ENCODE peak calls at places on chromosomes 3 and 15, in ten cellular contexts. Z, S, B, D, Y, E, M, P, L and Q are unnamed samples. For H3K9me3, the result is how much of the 10 kb centered on the place peaks cover.

GRCh38 chr15:99954361-99955180 is 221.3 kb upstream of the LYSMD4 start:
- DNase-seq in P (no peak), D (peak), Z (no peak), S (no peak), L (peak), E (no peak), M (no peak), Y (no peak), B (no peak), Q (no peak)

GRCh38 chr3:124770341-124771082 is 40.3 kb downstream of the UMPS start:
- DNase-seq in E (peak), Z (no peak), D (no peak), P (peak), B (no peak), M (no peak), L (no peak), Y (peak), S (no peak), Q (no peak)

GRCh38 chr3:152076148-152076547 is 192.6 kb upstream of the MBNL1 start:
- DNase-seq in D (no peak), Z (no peak), Y (no peak), M (no peak), S (no peak), B (peak), P (no peak), L (no peak), E (no peak), Q (no peak)

GRCh38 chr3:14169871-14170270 is 8.5 kb downstream of the XPC start:
- DNase-seq in E (no peak), P (no peak), M (no peak), S (no peak), L (no peak), Z (no peak), D (no peak), Y (no peak), B (peak), Q (no peak)

GRCh38 chr3:150135321-150135721 is 164.6 kb upstream of the PFN2 start:
- DNase-seq in S (no peak), D (no peak), P (no peak), Z (no peak), Y (no peak), L (no peak), B (peak), M (no peak), E (no peak), Q (no peak)

GRCh38 chr15:91426412-91426811 is 326.4 kb downstream of the SV2B start:
- DNase-seq in P (no peak), L (no peak), Y (no peak), M (no peak), S (no peak), D (no peak), Z (no peak), B (no peak), E (no peak), Q (no peak)

GRCh38 chr15:62566248-62566647 is 401.2 kb upstream of the C2CD4B start:
- DNase-seq in E (no peak), B (peak), L (no peak), D (no peak), S (no peak), Y (no peak), M (no peak), P (no peak), Z (no peak), Q (no peak)

GRCh38 chr3:59839283-59839682 is 789.5 kb upstream of the CFAP20DC start:
- DNase-seq in B (peak), Z (no peak), E (no peak), P (no peak), M (no peak), L (no peak), D (no peak), Y (no peak), S (no peak), Q (no peak)

GRCh38 chr15:88835646-88836045 is 32.4 kb downstream of the ACAN start:
- DNase-seq in S (no peak), M (no peak), L (no peak), P (no peak), E (no peak), D (no peak), B (peak), Z (no peak), Y (no peak), Q (no peak)

GRCh38 chr3:97821810-97822775 is at the start of gene CRYBG3:
- DNase-seq in B (peak), L (peak), Z (peak), P (peak), Y (peak), D (peak), S (peak), E (peak), M (peak), Q (peak)

GRCh38 chr15:67515557-67515956 is 5.4 kb upstream of the C15orf61 start:
- DNase-seq in S (no peak), M (no peak), Z (no peak), B (no peak), D (no peak), Y (no peak), P (no peak), E (no peak), L (no peak), Q (no peak)

GRCh38 chr3:141080407-141080806 is 29.3 kb downstream of the SPSB4 start:
- DNase-seq in L (no peak), B (no peak), E (no peak), Z (no peak), M (no peak), S (no peak), Y (no peak), P (no peak), D (no peak), Q (no peak)

GRCh38 chr3:141077631-141078030 is 26.5 kb downstream of the SPSB4 start:
- DNase-seq in D (no peak), L (no peak), E (no peak), S (no peak), B (no peak), Y (no peak), Z (no peak), M (no peak), P (no peak), Q (no peak)

GRCh38 chr3:141076026-141076797 is 25.1 kb downstream of the SPSB4 start:
- DNase-seq in M (no peak), D (no peak), S (no peak), L (no peak), B (no peak), Y (no peak), E (no peak), Z (no peak), P (no peak), Q (no peak)

GRCh38 chr3:141076821-141077571 is 25.8 kb downstream of the SPSB4 start:
- DNase-seq in S (peak), D (peak), Y (peak), E (peak), M (no peak), P (peak), B (peak), Z (peak), L (no peak), Q (no peak)

GRCh38 chr3:141078200-141078599 is 27.1 kb downstream of the SPSB4 start:
- DNase-seq in S (no peak), L (no peak), M (peak), E (no peak), P (no peak), D (no peak), Z (no peak), Y (no peak), B (no peak), Q (no peak)
- H3K4me3 ChIP-seq in S (no peak), L (no peak), M (no peak), E (no peak), P (no peak), D (no peak), Z (no peak), Y (no peak), B (no peak), Q (no peak)

DNA sequence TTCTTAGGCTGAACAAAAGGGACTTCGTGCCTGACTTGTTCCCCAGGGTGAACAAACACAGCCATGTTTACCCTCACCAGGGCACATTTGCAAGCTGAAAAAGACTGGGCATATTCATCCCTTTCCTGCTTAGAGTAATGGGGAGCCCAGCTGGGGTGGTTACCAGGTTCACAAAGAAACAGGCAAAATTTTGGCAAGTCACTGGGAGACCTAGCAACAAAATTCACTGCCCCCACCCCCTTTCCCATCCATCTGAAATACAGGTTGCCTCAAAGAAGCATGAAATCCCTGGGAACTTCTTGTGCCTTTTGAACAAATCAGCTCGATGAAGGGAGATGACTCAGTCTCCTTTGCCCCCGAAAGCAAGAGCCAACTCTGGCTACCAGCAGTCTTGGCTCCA is 775.0 kb downstream of the SQOR start:
- DNase-seq in S (no peak), L (no peak), Y (no peak), Z (no peak), P (no peak), E (no peak), B (no peak), M (no peak), D (no peak), Q (no peak)
- H3K9me3 ChIP-seq in S (under half), L (under half), Y (under half), Z (under half), P (under half), E (under half), B (under half), M (under half), D (under half), Q (under half)

GRCh38 chr3:184348057-184348382 is 10.6 kb downstream of the FAM131A start:
- DNase-seq in M (no peak), L (no peak), E (no peak), S (no peak), Z (peak), Y (no peak), B (no peak), P (no peak), D (no peak), Q (no peak)
- H3K4me3 ChIP-seq in M (no peak), L (no peak), E (no peak), S (no peak), Z (no peak), Y (no peak), B (no peak), P (no peak), D (no peak), Q (no peak)

GRCh38 chr3:6929918-6930317 is 69.0 kb downstream of the GRM7 start:
- DNase-seq in Y (no peak), Z (no peak), L (no peak), M (no peak), E (no peak), B (no peak), D (no peak), S (no peak), P (no peak), Q (no peak)

GRCh38 chr3:6928064-6928463 is 67.1 kb downstream of the GRM7 start:
- DNase-seq in Z (no peak), P (no peak), E (no peak), L (peak), B (no peak), S (no peak), M (no peak), Y (no peak), D (no peak), Q (no peak)
- H3K9me3 ChIP-seq in Z (under half), P (under half), E (under half), L (under half), B (under half), S (under half), M (under half), Y (under half), D (under half), Q (under half)